ENCODE peak calls at places on chromosomes 1 and 21, in nine cellular contexts. V, I, H, T, B, L, N, F and D are unnamed samples.

GRCh38 chr1:56200446-56200845 is 378.9 kb downstream of the PLPP3 start:
- DNase-seq in T (no peak), F (no peak), H (no peak), I (no peak), N (no peak), B (no peak), L (no peak), V (no peak), D (peak; percentile 7)

GRCh38 chr1:107430540-107431228 is 289.8 kb downstream of the NTNG1 start:
- DNase-seq in N (peak; percentile 50), I (no peak), L (peak; percentile 51), F (peak; percentile 36), T (peak; percentile 6), H (peak; percentile 70), B (peak; percentile 56), V (peak; percentile 31), D (peak; percentile 54)

GRCh38 chr1:156676450-156676819 is 772 bp downstream of the NES start:
- DNase-seq in V (no peak), H (no peak), L (no peak), B (no peak), F (no peak), I (no peak), N (no peak), T (no peak), D (no peak)

GRCh38 chr21:42389449-42389835 is 6.4 kb downstream of the TMPRSS3 start:
- DNase-seq in H (no peak), T (no peak), L (no peak), N (peak; percentile 74), I (no peak), B (no peak), F (no peak), V (peak; percentile 56), D (no peak)

GRCh38 chr21:43984905-43985689 is 27.0 kb upstream of the TRAPPC10 start:
- DNase-seq in H (peak; percentile 40), I (no peak), F (no peak), L (no peak), T (no peak), N (no peak), B (no peak), V (no peak), D (no peak)

GRCh38 chr1:204407314-204407971 is 4.2 kb downstream of the PPP1R15B start:
- DNase-seq in F (no peak), V (no peak), T (no peak), L (no peak), N (no peak), B (peak; percentile 42), H (no peak), I (no peak), D (no peak)

GRCh38 chr1:33334081-33334552 is 13.2 kb upstream of the A3GALT2 start:
- DNase-seq in L (no peak), I (no peak), V (no peak), N (peak; percentile 43), T (no peak), H (peak; percentile 84), B (peak; percentile 88), F (peak; percentile 52), D (no peak)

GRCh38 chr1:39877980-39878956 is 5.0 kb downstream of the TRIT1 start:
- DNase-seq in V (no peak), F (no peak), N (no peak), H (no peak), I (no peak), B (no peak), T (no peak), L (no peak), D (no peak)

GRCh38 chr1:209432443-209432825 is 151.1 kb upstream of the CAMK1G start:
- DNase-seq in T (no peak), N (no peak), B (no peak), I (no peak), H (no peak), F (no peak), L (no peak), V (no peak), D (no peak)

GRCh38 chr21:43703068-43703880 is 15.7 kb upstream of the PDXK start:
- DNase-seq in T (no peak), F (peak; percentile 78), I (peak; percentile 11), B (peak; percentile 84), L (no peak), V (peak; percentile 52), H (peak; percentile 88), N (peak; percentile 70), D (peak; percentile 65)

GRCh38 chr1:199243423-199244061 is 604.7 kb downstream of the PTPRC start:
- DNase-seq in T (no peak), H (peak; percentile 66), I (peak; percentile 43), N (no peak), L (peak; percentile 68), V (no peak), F (peak; percentile 57), B (peak; percentile 32), D (peak; percentile 83)
- TF ChIP-seq CTCF in T (peak; percentile 72), H (peak; percentile 89), I (peak; percentile 57), N (no peak), L (peak; percentile 59), V (no peak), F (peak; percentile 70), B (peak; percentile 56), D (peak; percentile 96)

GRCh38 chr21:25960423-25960822 is 210.1 kb downstream of the APP start:
- DNase-seq in V (no peak), B (no peak), L (peak; percentile 14), N (no peak), T (no peak), H (no peak), I (no peak), F (no peak), D (peak; percentile 47)

GRCh38 chr21:25964009-25964408 is 206.6 kb downstream of the APP start:
- DNase-seq in I (no peak), T (no peak), L (no peak), V (no peak), B (no peak), H (no peak), F (peak; percentile 56), N (no peak), D (no peak)

GRCh38 chr21:25964926-25965325 is 205.6 kb downstream of the APP start:
- DNase-seq in L (no peak), I (no peak), N (no peak), H (no peak), V (no peak), B (no peak), T (no peak), F (no peak), D (no peak)

GRCh38 chr21:25961042-25961441 is 209.5 kb downstream of the APP start:
- DNase-seq in I (no peak), L (no peak), V (no peak), T (no peak), F (no peak), B (no peak), H (no peak), N (no peak), D (no peak)

DNA sequence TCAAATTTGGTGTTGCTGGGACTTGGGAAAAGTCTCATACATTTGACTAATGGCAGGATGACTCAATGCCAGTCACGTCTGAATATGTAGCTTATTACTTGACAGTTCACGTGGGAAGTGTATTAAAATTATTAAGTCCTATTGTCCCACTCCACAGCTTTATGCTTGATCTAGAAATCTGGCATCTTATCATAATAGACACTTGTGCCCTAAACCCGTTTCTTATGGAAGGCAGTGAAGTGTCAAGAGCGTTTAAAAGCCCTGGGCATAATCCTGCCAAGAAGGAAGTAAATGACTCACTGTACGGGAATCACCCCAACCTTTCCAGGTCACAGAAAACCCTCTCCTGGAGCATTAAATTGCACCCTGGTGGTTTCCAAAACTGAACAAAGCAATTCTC is 207.4 kb downstream of the APP start:
- DNase-seq in B (peak; percentile 54), N (peak; percentile 13), H (peak; percentile 59), I (no peak), F (peak; percentile 60), V (no peak), T (no peak), L (no peak), D (no peak)
- TF ChIP-seq CTCF in B (no peak), N (no peak), H (no peak), I (no peak), F (no peak), V (no peak), T (no peak), L (no peak), D (no peak)

GRCh38 chr1:162822391-162823200 is 32.1 kb downstream of the HSD17B7 start:
- DNase-seq in H (no peak), T (no peak), F (no peak), I (no peak), V (no peak), N (peak; percentile 32), B (no peak), L (peak; percentile 19), D (peak; percentile 74)
- TF ChIP-seq CTCF in H (peak; percentile 25), T (no peak), F (no peak), I (no peak), V (no peak), N (no peak), B (no peak), L (no peak), D (peak; percentile 21)

GRCh38 chr1:92298213-92298572 is 594 bp downstream of the GLMN start:
- DNase-seq in F (no peak), L (no peak), T (no peak), B (peak; percentile 23), N (no peak), H (peak; percentile 20), V (no peak), I (no peak), D (no peak)
- TF ChIP-seq CTCF in F (peak; percentile 12), L (no peak), T (no peak), B (peak; percentile 36), N (peak; percentile 13), H (peak; percentile 35), V (no peak), I (peak; percentile 20), D (no peak)

DNA sequence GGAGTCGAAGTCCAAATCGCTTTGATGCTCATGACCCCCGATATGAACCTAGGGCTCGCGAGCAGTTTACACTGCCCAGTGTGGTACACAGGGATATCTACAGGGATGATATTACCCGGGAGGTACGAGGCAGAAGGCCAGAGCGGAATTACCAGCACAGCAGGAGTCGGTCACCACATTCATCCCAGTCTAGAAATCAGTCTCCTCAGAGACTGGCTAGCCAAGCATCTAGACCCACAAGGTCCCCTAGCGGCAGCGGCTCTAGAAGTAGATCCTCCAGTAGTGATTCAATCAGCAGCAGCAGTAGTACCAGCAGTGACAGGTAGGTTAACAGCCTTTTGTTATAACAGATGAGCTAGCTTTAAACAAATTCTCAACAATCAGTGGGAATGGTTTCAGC is 28.9 kb downstream of the SPEN start:
- DNase-seq in L (peak; percentile 37), F (peak; percentile 19), T (no peak), B (no peak), H (peak; percentile 20), N (no peak), V (no peak), I (no peak), D (no peak)
- TF ChIP-seq CTCF in L (peak; percentile 40), F (peak; percentile 20), T (peak; percentile 14), B (no peak), H (peak; percentile 30), N (peak; percentile 19), V (no peak), I (no peak), D (no peak)